ENCODE peak calls at places on chromosomes 16 and 17, in nine cellular contexts. K is ovary, F is fibroblast of lung, B is PC-3, U is adrenal gland, C is body of pancreas, S is cardiac muscle cell, Y is neural progenitor cell, V is right lobe of liver. R is an unnamed sample.

GRCh38 chr16:69906838-69907301 is 44.3 kb upstream of the CLEC18A start:
- DNase-seq in F (peak; percentile 92), S (no peak), B (no peak), Y (no peak), V (no peak), K (no peak), C (no peak), U (no peak), R (no peak)

GRCh38 chr17:75731716-75732498 is 10.6 kb downstream of the ITGB4 start:
- DNase-seq in B (no peak), Y (no peak), S (no peak), F (no peak), V (no peak), K (no peak), U (no peak), C (no peak), R (no peak)

GRCh38 chr17:3472137-3472536 is 518 bp upstream of the SPATA22 start:
- DNase-seq in S (no peak), K (no peak), C (no peak), V (no peak), F (no peak), Y (no peak), B (no peak), U (no peak), R (no peak)

GRCh38 chr17:49993423-49994037 is 1.5 kb downstream of the DLX3 start:
- DNase-seq in F (peak; percentile 23), S (peak; percentile 66), K (no peak), B (peak; percentile 40), Y (peak; percentile 76), V (no peak), U (no peak), C (no peak), R (no peak)

GRCh38 chr16:80637621-80638020 is 96.8 kb downstream of the DYNLRB2 start:
- DNase-seq in U (no peak), B (no peak), K (no peak), V (no peak), F (no peak), Y (no peak), S (no peak), C (no peak), R (no peak)

GRCh38 chr16:66842765-66843164 is 1.4 kb upstream of the CA7 start:
- DNase-seq in C (no peak), K (no peak), Y (no peak), B (no peak), S (no peak), U (peak; percentile 59), F (peak; percentile 21), V (no peak), R (no peak)

GRCh38 chr16:81310045-81310644 is 4.6 kb upstream of the GAN start:
- DNase-seq in Y (no peak), K (no peak), S (no peak), F (no peak), U (no peak), B (no peak), V (no peak), C (no peak), R (no peak)

GRCh38 chr16:24939224-24939623 is 75.9 kb downstream of the ARHGAP17 start:
- DNase-seq in Y (no peak), V (no peak), F (no peak), K (no peak), B (no peak), C (no peak), U (no peak), S (no peak), R (peak; percentile 46)

GRCh38 chr17:79981090-79981489 is 54.6 kb downstream of the TBC1D16 start:
- DNase-seq in C (no peak), B (no peak), Y (peak; percentile 59), U (peak; percentile 45), K (no peak), S (no peak), F (no peak), V (peak; percentile 10), R (no peak)

GRCh38 chr17:50457621-50458020 is 11.1 kb downstream of the CHAD start:
- DNase-seq in U (no peak), F (no peak), Y (no peak), B (no peak), S (no peak), K (no peak), C (no peak), V (no peak), R (no peak)

GRCh38 chr17:6044261-6044660 is 25.9 kb upstream of the WSCD1 start:
- DNase-seq in Y (no peak), V (no peak), B (no peak), F (no peak), U (no peak), K (no peak), S (no peak), C (no peak), R (no peak)

GRCh38 chr16:22326771-22327445 is 29.7 kb downstream of the POLR3E start:
- DNase-seq in S (no peak), B (no peak), V (no peak), U (no peak), K (no peak), Y (no peak), C (no peak), F (no peak), R (peak; percentile 30)

GRCh38 chr16:5709889-5710288 is 612.3 kb upstream of the EEF2KMT start:
- DNase-seq in S (peak; percentile 76), K (no peak), Y (peak; percentile 82), C (no peak), F (peak; percentile 13), U (no peak), V (no peak), B (no peak), R (no peak)

GRCh38 chr16:48831081-48831722 is 221.2 kb upstream of the N4BP1 start:
- DNase-seq in S (peak; percentile 27), F (no peak), C (no peak), K (no peak), Y (peak; percentile 54), U (no peak), V (no peak), B (peak; percentile 35), R (no peak)

GRCh38 chr16:67441289-67441753 is 10.4 kb downstream of the HSD11B2 start:
- DNase-seq in Y (no peak), F (no peak), K (no peak), C (peak; percentile 91), U (peak; percentile 84), S (no peak), V (peak; percentile 74), B (no peak), R (no peak)

GRCh38 chr16:58110590-58111330 is 18.4 kb downstream of the CFAP20 start:
- DNase-seq in S (peak; percentile 43), B (no peak), U (peak; percentile 58), V (no peak), K (no peak), F (peak; percentile 34), Y (no peak), C (no peak), R (no peak)

GRCh38 chr16:70589998-70590471 is 56.3 kb upstream of the IL34 start:
- DNase-seq in F (peak; percentile 64), S (no peak), Y (no peak), B (no peak), C (peak; percentile 62), V (no peak), U (no peak), K (peak; percentile 49), R (no peak)

GRCh38 chr16:78122774-78123315 is 23.4 kb downstream of the WWOX start:
- DNase-seq in V (no peak), B (peak; percentile 72), U (no peak), K (no peak), F (peak; percentile 41), C (peak; percentile 24), Y (peak; percentile 32), S (peak; percentile 54), R (no peak)

GRCh38 chr16:11604783-11605563 is 18.3 kb upstream of the LITAF start:
- DNase-seq in U (peak; percentile 87), S (no peak), F (no peak), Y (no peak), B (no peak), V (peak; percentile 57), C (peak; percentile 68), K (peak; percentile 84), R (peak; percentile 81)
- H3K27ac ChIP-seq in U (no peak overlapping the region), S (no peak overlapping the region), F (no peak overlapping the region), Y (no peak overlapping the region), B (no peak overlapping the region), V (peak overlapping the region; percentile 10), C (no peak overlapping the region), K (no peak overlapping the region), R (peak overlapping the region; percentile 37)

DNA sequence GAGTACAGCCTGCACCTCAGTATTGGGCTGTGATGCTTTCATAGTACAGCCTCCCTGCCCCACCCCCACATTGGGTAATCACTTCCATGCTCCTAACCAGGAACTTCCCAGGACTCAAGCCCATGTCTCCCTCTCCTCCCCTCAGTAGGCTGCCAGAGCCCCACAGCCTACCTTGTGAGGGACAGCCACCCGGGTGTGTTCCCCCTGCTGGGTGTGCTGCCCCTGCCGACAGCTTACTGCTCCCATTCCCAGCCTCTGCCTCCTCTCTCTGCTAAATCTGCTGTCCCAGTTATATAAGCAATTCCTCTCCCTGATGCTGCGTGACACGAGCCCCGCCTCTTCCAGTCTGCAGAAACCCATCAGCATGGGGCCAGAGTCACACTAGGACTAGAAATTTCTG is at the start of gene RSKR:
- DNase-seq in K (no peak), F (no peak), C (no peak), B (no peak), V (no peak), U (peak; percentile 74), Y (no peak), S (no peak), R (no peak)
- H3K36me3 ChIP-seq in K (no peaks in the 10 kb centered on the region), F (peaks cover 17% of the 10 kb centered on the region), C (peaks cover 32% of the 10 kb centered on the region), B (peaks cover 18% of the 10 kb centered on the region), V (peaks cover 7% of the 10 kb centered on the region), U (peaks cover 55% of the 10 kb centered on the region), Y (peaks cover 25% of the 10 kb centered on the region), S (peaks cover 44% of the 10 kb centered on the region), R (peaks cover 49% of the 10 kb centered on the region)

GRCh38 chr17:18224053-18224427 is 1.4 kb upstream of the LLGL1 start:
- DNase-seq in K (no peak), F (no peak), C (no peak), U (no peak), Y (no peak), V (no peak), B (no peak), S (no peak), R (no peak)

GRCh38 chr17:18226284-18226945 is 980 bp downstream of the LLGL1 start:
- DNase-seq in S (no peak), C (no peak), V (no peak), F (peak; percentile 11), B (no peak), K (no peak), U (no peak), Y (no peak), R (no peak)

GRCh38 chr17:18224428-18225120 is 861 bp upstream of the LLGL1 start:
- DNase-seq in K (peak; percentile 42), S (peak; percentile 39), C (peak; percentile 34), F (peak; percentile 14), U (no peak), Y (peak; percentile 97), B (no peak), V (no peak), R (peak; percentile 63)

GRCh38 chr17:18225121-18225561 is 294 bp upstream of the LLGL1 start:
- DNase-seq in U (peak; percentile 98), S (peak; percentile 99), F (peak; percentile 91), K (peak; percentile 96), V (peak; percentile 98), Y (peak; percentile 100), B (peak; percentile 97), C (peak; percentile 97), R (peak; percentile 97)

GRCh38 chr17:18225562-18226283 is at the start of gene LLGL1:
- DNase-seq in S (no peak), F (peak; percentile 10), B (no peak), Y (no peak), V (no peak), K (peak; percentile 41), C (no peak), U (no peak), R (no peak)
- H3K27ac ChIP-seq in S (peak within 1 kb of the TSS; percentile 85), F (peak within 1 kb of the TSS; percentile 66), B (no peak within 1 kb of the TSS), Y (peak within 1 kb of the TSS; percentile 96), V (no peak within 1 kb of the TSS), K (no peak within 1 kb of the TSS), C (no peak within 1 kb of the TSS), U (no peak within 1 kb of the TSS), R (peak within 1 kb of the TSS; percentile 51)

GRCh38 chr16:30664616-30665109 is 6.4 kb downstream of the FBRS start:
- DNase-seq in U (no peak), V (no peak), C (no peak), S (no peak), Y (no peak), F (no peak), B (no peak), K (no peak), R (no peak)
- H3K36me3 ChIP-seq in U (peaks cover 88% of the 10 kb centered on the region), V (no peaks in the 10 kb centered on the region), C (peaks cover 37% of the 10 kb centered on the region), S (peaks cover 41% of the 10 kb centered on the region), Y (no peaks in the 10 kb centered on the region), F (peaks cover 54% of the 10 kb centered on the region), B (peaks cover 16% of the 10 kb centered on the region), K (no peaks in the 10 kb centered on the region), R (peaks cover 78% of the 10 kb centered on the region)

R was measured in right atrium auricular region.